ENCODE peak calls at places on chromosomes 5 and 9, in ten cellular contexts. One of them, this sample, is unnamed. For H3K4me1, the result is how much of the 10 kb centered on the place peaks cover.

GRCh38 chr9:72586388-72587160 is 65.2 kb downstream of the TMC1 start:
- DNase-seq in HCT116: no peak
- DNase-seq in ovary: no peak
- DNase-seq in lung: peak
- DNase-seq in IMR-90: peak
- DNase-seq in osteoblast: peak
- DNase-seq in stomach: no peak
- DNase-seq in tibial nerve: no peak
- DNase-seq in heart right ventricle: no peak
- DNase-seq in CD8-positive, alpha-beta T cell: peak
- DNase-seq in this sample: no peak

GRCh38 chr9:116270559-116270958 is 117.0 kb downstream of the PAPPA start:
- DNase-seq in HCT116: no peak
- DNase-seq in ovary: no peak
- DNase-seq in lung: no peak
- DNase-seq in IMR-90: no peak
- DNase-seq in osteoblast: no peak
- DNase-seq in stomach: no peak
- DNase-seq in tibial nerve: no peak
- DNase-seq in heart right ventricle: no peak
- DNase-seq in CD8-positive, alpha-beta T cell: no peak
- DNase-seq in this sample: no peak

GRCh38 chr5:109426075-109426474 is 16.3 kb upstream of the PJA2 start:
- DNase-seq in HCT116: no peak
- DNase-seq in ovary: no peak
- DNase-seq in lung: no peak
- DNase-seq in IMR-90: no peak
- DNase-seq in osteoblast: no peak
- DNase-seq in stomach: no peak
- DNase-seq in tibial nerve: no peak
- DNase-seq in heart right ventricle: no peak
- DNase-seq in CD8-positive, alpha-beta T cell: no peak
- DNase-seq in this sample: no peak

GRCh38 chr5:73558950-73559349 is 6.5 kb downstream of the ANKRA2 start:
- DNase-seq in HCT116: no peak
- DNase-seq in ovary: no peak
- DNase-seq in lung: no peak
- DNase-seq in IMR-90: no peak
- DNase-seq in osteoblast: no peak
- DNase-seq in stomach: no peak
- DNase-seq in tibial nerve: no peak
- DNase-seq in heart right ventricle: no peak
- DNase-seq in CD8-positive, alpha-beta T cell: no peak
- DNase-seq in this sample: no peak

GRCh38 chr5:140673187-140673976 is at the start of gene DND1:
- DNase-seq in HCT116: no peak
- DNase-seq in ovary: no peak
- DNase-seq in lung: no peak
- DNase-seq in IMR-90: no peak
- DNase-seq in osteoblast: peak
- DNase-seq in stomach: no peak
- DNase-seq in tibial nerve: no peak
- DNase-seq in heart right ventricle: peak
- DNase-seq in CD8-positive, alpha-beta T cell: no peak
- DNase-seq in this sample: peak

GRCh38 chr5:145697251-145698016 is 137.7 kb downstream of the PRELID2 start:
- DNase-seq in HCT116: peak
- DNase-seq in ovary: no peak
- DNase-seq in lung: no peak
- DNase-seq in IMR-90: peak
- DNase-seq in osteoblast: peak
- DNase-seq in stomach: no peak
- DNase-seq in tibial nerve: no peak
- DNase-seq in heart right ventricle: no peak
- DNase-seq in CD8-positive, alpha-beta T cell: no peak
- DNase-seq in this sample: peak

GRCh38 chr9:8724284-8725018 is 924.9 kb upstream of the DMAC1 start:
- DNase-seq in HCT116: no peak
- DNase-seq in ovary: no peak
- DNase-seq in lung: no peak
- DNase-seq in IMR-90: no peak
- DNase-seq in osteoblast: no peak
- DNase-seq in stomach: no peak
- DNase-seq in tibial nerve: no peak
- DNase-seq in heart right ventricle: no peak
- DNase-seq in CD8-positive, alpha-beta T cell: no peak
- DNase-seq in this sample: no peak

GRCh38 chr5:26847041-26847736 is 191.2 kb downstream of the CDH9 start:
- DNase-seq in HCT116: no peak
- DNase-seq in ovary: no peak
- DNase-seq in lung: no peak
- DNase-seq in IMR-90: no peak
- DNase-seq in osteoblast: no peak
- DNase-seq in stomach: peak
- DNase-seq in tibial nerve: no peak
- DNase-seq in heart right ventricle: no peak
- DNase-seq in CD8-positive, alpha-beta T cell: no peak
- DNase-seq in this sample: no peak

GRCh38 chr9:121299125-121299466 is 31.1 kb downstream of the GSN start:
- DNase-seq in HCT116: no peak
- DNase-seq in ovary: no peak
- DNase-seq in lung: no peak
- DNase-seq in IMR-90: no peak
- DNase-seq in osteoblast: no peak
- DNase-seq in stomach: no peak
- DNase-seq in tibial nerve: no peak
- DNase-seq in heart right ventricle: peak
- DNase-seq in CD8-positive, alpha-beta T cell: no peak
- DNase-seq in this sample: no peak

GRCh38 chr9:121298689-121299112 is 30.7 kb downstream of the GSN start:
- DNase-seq in HCT116: no peak
- DNase-seq in ovary: no peak
- DNase-seq in lung: no peak
- DNase-seq in IMR-90: no peak
- DNase-seq in osteoblast: peak
- DNase-seq in stomach: no peak
- DNase-seq in tibial nerve: peak
- DNase-seq in heart right ventricle: no peak
- DNase-seq in CD8-positive, alpha-beta T cell: no peak
- DNase-seq in this sample: no peak

GRCh38 chr9:121297414-121297813 is 29.5 kb downstream of the GSN start:
- DNase-seq in HCT116: no peak
- DNase-seq in ovary: no peak
- DNase-seq in lung: no peak
- DNase-seq in IMR-90: no peak
- DNase-seq in osteoblast: no peak
- DNase-seq in stomach: no peak
- DNase-seq in tibial nerve: no peak
- DNase-seq in heart right ventricle: no peak
- DNase-seq in CD8-positive, alpha-beta T cell: no peak
- DNase-seq in this sample: no peak

GRCh38 chr9:121299467-121300282 is 31.7 kb downstream of the GSN start:
- DNase-seq in HCT116: no peak
- DNase-seq in ovary: no peak
- DNase-seq in lung: peak
- DNase-seq in IMR-90: no peak
- DNase-seq in osteoblast: peak
- DNase-seq in stomach: peak
- DNase-seq in tibial nerve: peak
- DNase-seq in heart right ventricle: peak
- DNase-seq in CD8-positive, alpha-beta T cell: peak
- DNase-seq in this sample: no peak

DNA sequence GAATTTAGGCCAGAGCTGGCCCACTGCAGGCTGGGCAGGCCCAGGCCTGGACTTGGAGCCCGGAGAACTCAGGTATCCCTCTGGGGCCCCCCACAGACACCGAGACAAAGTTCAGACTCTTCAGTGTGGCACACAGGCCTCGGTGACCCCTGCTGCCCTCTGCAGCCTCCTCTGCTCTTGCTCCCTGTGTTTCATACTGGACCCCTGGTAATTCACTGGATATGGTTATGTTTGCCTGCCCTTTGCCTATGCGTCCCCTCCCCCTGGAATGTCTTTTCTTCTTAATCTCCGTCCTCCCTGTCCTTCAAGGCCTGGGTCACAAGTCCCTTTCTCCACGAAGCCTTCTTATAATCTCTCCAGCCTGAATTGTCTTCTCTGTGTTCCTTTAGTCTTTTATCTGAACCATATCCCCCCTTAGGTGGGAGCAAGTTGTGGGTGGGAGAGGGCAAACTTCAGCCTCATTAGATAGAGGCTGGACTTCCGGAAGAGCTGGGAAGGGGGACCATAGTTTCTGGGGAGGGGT is 30.1 kb downstream of the GSN start:
- DNase-seq in HCT116: no peak
- DNase-seq in ovary: no peak
- DNase-seq in lung: no peak
- DNase-seq in IMR-90: no peak
- DNase-seq in osteoblast: peak
- DNase-seq in stomach: no peak
- DNase-seq in tibial nerve: no peak
- DNase-seq in heart right ventricle: no peak
- DNase-seq in CD8-positive, alpha-beta T cell: no peak
- DNase-seq in this sample: no peak
- H3K4me1 ChIP-seq in HCT116: under half
- H3K4me1 ChIP-seq in ovary: under half
- H3K4me1 ChIP-seq in lung: under half
- H3K4me1 ChIP-seq in IMR-90: under half
- H3K4me1 ChIP-seq in osteoblast: under half
- H3K4me1 ChIP-seq in stomach: half or more
- H3K4me1 ChIP-seq in tibial nerve: under half
- H3K4me1 ChIP-seq in heart right ventricle: half or more
- H3K4me1 ChIP-seq in CD8-positive, alpha-beta T cell: under half
- H3K4me1 ChIP-seq in this sample: under half

DNA sequence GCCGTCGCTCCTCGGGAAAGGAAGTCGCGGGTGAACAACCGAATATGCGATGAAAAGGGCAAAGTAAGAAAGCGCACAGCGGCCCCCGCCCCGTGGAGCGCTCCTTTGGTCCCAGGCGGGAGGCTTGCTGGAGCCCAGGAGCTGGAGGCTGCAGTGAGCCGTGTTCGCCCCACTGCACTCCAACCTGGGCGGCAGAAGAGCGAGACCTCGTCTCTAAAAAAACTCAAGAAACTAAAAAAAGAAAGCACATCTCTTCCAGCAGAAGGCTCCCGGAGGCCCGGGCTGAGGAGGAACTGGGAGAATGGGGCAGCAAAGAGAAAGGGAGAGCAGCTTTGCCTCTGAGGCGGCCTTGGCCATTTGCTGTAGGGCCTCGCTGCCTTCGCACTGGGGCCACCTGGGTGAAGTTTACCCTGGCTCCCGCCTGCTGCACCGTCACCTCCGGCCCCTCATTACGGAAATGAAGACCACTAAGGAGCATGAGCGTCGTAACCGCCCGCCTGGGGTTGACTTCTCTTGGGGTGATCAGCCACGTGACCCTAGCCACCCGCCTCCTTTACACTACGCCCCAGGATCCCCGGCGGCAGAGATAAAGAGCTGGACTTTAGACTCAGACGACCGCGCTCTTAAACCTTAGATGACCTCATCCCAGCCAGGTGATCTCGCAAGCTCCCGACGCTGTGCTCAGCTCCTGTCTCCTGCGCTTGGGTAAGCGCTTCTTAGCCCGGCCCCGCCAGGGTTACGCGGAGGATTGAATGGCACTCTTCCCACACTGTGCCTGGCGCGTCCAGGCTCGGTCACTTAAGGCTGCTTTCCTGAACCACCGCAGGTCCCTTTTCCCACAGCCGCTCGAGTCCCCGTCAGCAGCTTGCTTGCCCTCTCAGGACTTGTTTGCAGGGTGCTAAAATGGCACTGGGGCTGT is 108.1 kb upstream of the LARP1 start:
- DNase-seq in HCT116: no peak
- DNase-seq in ovary: peak
- DNase-seq in lung: peak
- DNase-seq in IMR-90: peak
- DNase-seq in osteoblast: peak
- DNase-seq in stomach: peak
- DNase-seq in tibial nerve: no peak
- DNase-seq in heart right ventricle: peak
- DNase-seq in CD8-positive, alpha-beta T cell: peak
- DNase-seq in this sample: no peak
- H3K4me3 ChIP-seq in HCT116: no peak
- H3K4me3 ChIP-seq in ovary: peak
- H3K4me3 ChIP-seq in lung: no peak
- H3K4me3 ChIP-seq in IMR-90: no peak
- H3K4me3 ChIP-seq in osteoblast: peak
- H3K4me3 ChIP-seq in stomach: peak
- H3K4me3 ChIP-seq in tibial nerve: peak
- H3K4me3 ChIP-seq in heart right ventricle: peak
- H3K4me3 ChIP-seq in CD8-positive, alpha-beta T cell: peak
- H3K4me3 ChIP-seq in this sample: no peak

GRCh38 chr9:128634111-128634510 is 22.5 kb downstream of the DYNC2I2 start:
- DNase-seq in HCT116: no peak
- DNase-seq in ovary: no peak
- DNase-seq in lung: no peak
- DNase-seq in IMR-90: no peak
- DNase-seq in osteoblast: no peak
- DNase-seq in stomach: no peak
- DNase-seq in tibial nerve: no peak
- DNase-seq in heart right ventricle: no peak
- DNase-seq in CD8-positive, alpha-beta T cell: no peak
- DNase-seq in this sample: no peak
- H3K27ac ChIP-seq in HCT116: peak
- H3K27ac ChIP-seq in ovary: no peak
- H3K27ac ChIP-seq in lung: peak
- H3K27ac ChIP-seq in IMR-90: no peak
- H3K27ac ChIP-seq in osteoblast: peak
- H3K27ac ChIP-seq in stomach: peak
- H3K27ac ChIP-seq in tibial nerve: peak
- H3K27ac ChIP-seq in heart right ventricle: peak
- H3K27ac ChIP-seq in CD8-positive, alpha-beta T cell: no peak
- H3K27ac ChIP-seq in this sample: peak

DNA sequence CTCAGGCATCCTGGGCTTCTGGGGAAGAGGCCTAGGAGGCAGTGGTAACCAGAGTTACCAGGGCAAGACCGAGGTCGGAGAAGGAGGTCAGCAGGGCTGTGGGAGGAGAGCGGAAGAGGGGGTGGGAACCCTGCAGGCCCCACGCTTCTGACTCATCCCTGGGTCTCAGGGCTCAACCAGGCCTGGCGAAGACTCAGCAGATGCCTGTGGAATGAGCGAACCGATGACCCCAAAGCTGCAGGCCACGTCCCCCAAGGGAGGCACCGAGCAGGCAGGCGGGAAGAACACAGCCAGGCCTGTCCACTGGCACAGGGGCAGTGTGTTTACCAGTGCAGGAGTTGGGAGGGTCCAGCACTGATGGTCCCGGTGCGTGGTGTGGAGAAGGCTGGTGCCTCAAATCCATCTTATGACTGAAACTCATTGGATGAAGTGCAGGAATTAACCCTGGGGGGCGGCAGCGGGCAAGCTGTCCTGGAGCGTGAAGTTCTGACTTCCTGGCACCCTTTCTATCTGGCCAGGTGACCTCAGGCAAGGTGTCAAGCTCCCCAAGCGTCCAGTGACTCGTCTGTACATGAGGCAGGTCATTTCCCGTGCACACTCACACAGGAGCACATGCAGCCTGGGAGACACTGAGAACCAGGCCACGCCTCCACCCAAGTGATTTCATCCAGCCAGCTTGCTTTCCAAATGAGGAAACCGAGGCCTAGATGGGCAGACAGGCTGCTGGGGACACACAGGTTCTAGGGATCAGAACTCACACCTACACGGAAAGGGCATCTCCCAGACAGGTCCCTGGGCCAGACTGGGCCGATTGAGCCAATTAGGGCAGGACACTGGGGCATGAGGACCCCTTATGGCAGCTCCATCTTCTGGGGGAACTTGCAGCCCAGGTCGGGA is 69.1 kb downstream of the ADAMTS2 start:
- DNase-seq in HCT116: no peak
- DNase-seq in ovary: peak
- DNase-seq in lung: peak
- DNase-seq in IMR-90: peak
- DNase-seq in osteoblast: peak
- DNase-seq in stomach: peak
- DNase-seq in tibial nerve: peak
- DNase-seq in heart right ventricle: peak
- DNase-seq in CD8-positive, alpha-beta T cell: no peak
- DNase-seq in this sample: peak
- H3K4me1 ChIP-seq in HCT116: under half
- H3K4me1 ChIP-seq in ovary: under half
- H3K4me1 ChIP-seq in lung: under half
- H3K4me1 ChIP-seq in IMR-90: half or more
- H3K4me1 ChIP-seq in osteoblast: half or more
- H3K4me1 ChIP-seq in stomach: under half
- H3K4me1 ChIP-seq in tibial nerve: under half
- H3K4me1 ChIP-seq in heart right ventricle: under half
- H3K4me1 ChIP-seq in CD8-positive, alpha-beta T cell: under half
- H3K4me1 ChIP-seq in this sample: under half